ENCODE peak calls at places on chromosomes 6 and 20, in five cellular contexts. One of them, this sample, is unnamed.

GRCh38 chr6:128305228-128305627 is 215.2 kb downstream of the PTPRK start:
- DNase-seq in PC-3: peak; percentile 8
- DNase-seq in AG04450: no peak
- DNase-seq in mammary epithelial cell: no peak
- DNase-seq in breast epithelium: no peak
- DNase-seq in this sample: no peak

GRCh38 chr6:112781236-112781635 is 434.1 kb downstream of the RFPL4B start:
- DNase-seq in AG04450: no peak
- DNase-seq in PC-3: peak; percentile 17
- DNase-seq in breast epithelium: no peak
- DNase-seq in mammary epithelial cell: peak; percentile 14
- DNase-seq in this sample: no peak

GRCh38 chr20:57265649-57266250 is 691 bp downstream of the BMP7 start:
- DNase-seq in AG04450: no peak
- DNase-seq in breast epithelium: no peak
- DNase-seq in mammary epithelial cell: peak; percentile 28
- DNase-seq in PC-3: no peak
- DNase-seq in this sample: no peak

GRCh38 chr20:61220131-61220530 is 31.9 kb upstream of the CDH4 start:
- DNase-seq in mammary epithelial cell: peak; percentile 2
- DNase-seq in AG04450: no peak
- DNase-seq in PC-3: no peak
- DNase-seq in breast epithelium: no peak
- DNase-seq in this sample: no peak

GRCh38 chr6:41769376-41769775 is 10.3 kb downstream of the FRS3 start:
- DNase-seq in breast epithelium: no peak
- DNase-seq in mammary epithelial cell: no peak
- DNase-seq in PC-3: no peak
- DNase-seq in AG04450: no peak
- DNase-seq in this sample: no peak

GRCh38 chr20:6940052-6940451 is 172.6 kb downstream of the BMP2 start:
- DNase-seq in breast epithelium: no peak
- DNase-seq in PC-3: peak; percentile 63
- DNase-seq in AG04450: no peak
- DNase-seq in mammary epithelial cell: peak; percentile 1
- DNase-seq in this sample: no peak

GRCh38 chr6:169723200-169723909 is 945 bp downstream of the PHF10 start:
- DNase-seq in PC-3: peak; percentile 29
- DNase-seq in mammary epithelial cell: peak; percentile 47
- DNase-seq in AG04450: peak; percentile 24
- DNase-seq in breast epithelium: peak; percentile 80
- DNase-seq in this sample: peak; percentile 73

GRCh38 chr6:20146291-20146690 is 66.0 kb downstream of the MBOAT1 start:
- DNase-seq in PC-3: no peak
- DNase-seq in AG04450: no peak
- DNase-seq in breast epithelium: no peak
- DNase-seq in mammary epithelial cell: no peak
- DNase-seq in this sample: no peak

GRCh38 chr6:75893058-75893775 is 144.2 kb downstream of the MYO6 start:
- DNase-seq in breast epithelium: no peak
- DNase-seq in mammary epithelial cell: peak; percentile 36
- DNase-seq in AG04450: peak; percentile 60
- DNase-seq in PC-3: peak; percentile 78
- DNase-seq in this sample: no peak

GRCh38 chr6:24330137-24330732 is 27.6 kb downstream of the DCDC2 start:
- DNase-seq in AG04450: no peak
- DNase-seq in PC-3: no peak
- DNase-seq in breast epithelium: no peak
- DNase-seq in mammary epithelial cell: peak; percentile 43
- DNase-seq in this sample: no peak

GRCh38 chr6:17928514-17929430 is 58.7 kb downstream of the KIF13A start:
- DNase-seq in AG04450: no peak
- DNase-seq in breast epithelium: no peak
- DNase-seq in mammary epithelial cell: peak; percentile 30
- DNase-seq in PC-3: peak; percentile 17
- DNase-seq in this sample: no peak

GRCh38 chr6:121522771-121523386 is 87.4 kb downstream of the GJA1 start:
- DNase-seq in PC-3: no peak
- DNase-seq in breast epithelium: no peak
- DNase-seq in mammary epithelial cell: no peak
- DNase-seq in AG04450: no peak
- DNase-seq in this sample: no peak

GRCh38 chr6:24524801-24525200 is 30.0 kb downstream of the ALDH5A1 start:
- DNase-seq in AG04450: peak; percentile 15
- DNase-seq in mammary epithelial cell: peak; percentile 33
- DNase-seq in breast epithelium: no peak
- DNase-seq in PC-3: peak; percentile 64
- DNase-seq in this sample: no peak

GRCh38 chr6:169847141-169847674 is 95.8 kb downstream of the ERMARD start:
- DNase-seq in mammary epithelial cell: no peak
- DNase-seq in AG04450: no peak
- DNase-seq in breast epithelium: peak; percentile 22
- DNase-seq in PC-3: no peak
- DNase-seq in this sample: no peak

GRCh38 chr6:138245751-138246150 is 27.5 kb upstream of the PBOV1 start:
- DNase-seq in breast epithelium: no peak
- DNase-seq in AG04450: no peak
- DNase-seq in PC-3: no peak
- DNase-seq in mammary epithelial cell: no peak
- DNase-seq in this sample: no peak

GRCh38 chr6:4085329-4085695 is 6.4 kb upstream of the FAM217A start:
- DNase-seq in PC-3: peak; percentile 68
- DNase-seq in breast epithelium: no peak
- DNase-seq in AG04450: no peak
- DNase-seq in mammary epithelial cell: peak; percentile 24
- DNase-seq in this sample: no peak

GRCh38 chr20:19934792-19935491 is 82.2 kb upstream of the NAA20 start:
- DNase-seq in PC-3: peak; percentile 27
- DNase-seq in breast epithelium: peak; percentile 76
- DNase-seq in mammary epithelial cell: peak; percentile 88
- DNase-seq in AG04450: no peak
- DNase-seq in this sample: peak; percentile 63

GRCh38 chr6:166515072-166515810 is 71.2 kb downstream of the RAMACL start:
- DNase-seq in breast epithelium: no peak
- DNase-seq in PC-3: peak; percentile 88
- DNase-seq in AG04450: peak; percentile 61
- DNase-seq in mammary epithelial cell: peak; percentile 80
- DNase-seq in this sample: no peak

GRCh38 chr6:145643760-145644159 is 91.6 kb downstream of the EPM2A start:
- DNase-seq in mammary epithelial cell: no peak
- DNase-seq in breast epithelium: no peak
- DNase-seq in PC-3: no peak
- DNase-seq in AG04450: no peak
- DNase-seq in this sample: no peak

DNA sequence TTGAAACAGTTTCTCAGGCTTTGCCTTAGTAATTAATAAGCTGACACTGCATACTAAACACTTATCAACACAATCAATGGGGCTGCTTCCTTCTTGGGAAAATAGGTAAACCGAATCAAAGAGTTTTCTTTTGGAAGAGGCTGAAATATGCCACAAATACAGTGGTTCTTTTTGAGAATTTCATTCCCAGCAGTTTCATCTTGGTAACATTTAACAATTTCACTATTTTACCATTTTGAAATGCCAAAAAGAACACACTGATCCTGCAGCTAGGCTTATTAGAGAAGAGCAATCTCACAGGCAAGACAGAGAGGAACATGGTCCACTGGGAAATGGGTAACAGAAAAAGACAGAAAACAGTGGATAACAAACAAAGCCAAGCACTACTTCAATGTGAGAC is 2.6 kb downstream of the CNR1 start:
- DNase-seq in PC-3: no peak
- DNase-seq in mammary epithelial cell: no peak
- DNase-seq in AG04450: no peak
- DNase-seq in breast epithelium: no peak
- DNase-seq in this sample: no peak
- H3K4me3 ChIP-seq in PC-3: no peak overlapping the region
- H3K4me3 ChIP-seq in mammary epithelial cell: no peak overlapping the region
- H3K4me3 ChIP-seq in AG04450: no peak overlapping the region
- H3K4me3 ChIP-seq in breast epithelium: peak overlapping the region; percentile 8
- H3K4me3 ChIP-seq in this sample: no peak overlapping the region

GRCh38 chr6:150128425-150128824 is 14.4 kb upstream of the PPP1R14C start:
- DNase-seq in mammary epithelial cell: no peak
- DNase-seq in PC-3: no peak
- DNase-seq in breast epithelium: no peak
- DNase-seq in AG04450: no peak
- DNase-seq in this sample: no peak
- H3K27ac ChIP-seq in mammary epithelial cell: no peak overlapping the region
- H3K27ac ChIP-seq in PC-3: no peak overlapping the region
- H3K27ac ChIP-seq in breast epithelium: no peak overlapping the region
- H3K27ac ChIP-seq in AG04450: no peak overlapping the region
- H3K27ac ChIP-seq in this sample: no peak overlapping the region

GRCh38 chr6:37221585-37222124 is 35.9 kb upstream of the TBC1D22B start:
- DNase-seq in AG04450: no peak
- DNase-seq in PC-3: no peak
- DNase-seq in breast epithelium: no peak
- DNase-seq in mammary epithelial cell: no peak
- DNase-seq in this sample: no peak

GRCh38 chr6:37222992-37223391 is 34.6 kb upstream of the TBC1D22B start:
- DNase-seq in mammary epithelial cell: no peak
- DNase-seq in breast epithelium: no peak
- DNase-seq in AG04450: no peak
- DNase-seq in PC-3: no peak
- DNase-seq in this sample: no peak

GRCh38 chr6:37218501-37218900 is 39.1 kb upstream of the TBC1D22B start:
- DNase-seq in PC-3: no peak
- DNase-seq in AG04450: no peak
- DNase-seq in mammary epithelial cell: no peak
- DNase-seq in breast epithelium: no peak
- DNase-seq in this sample: no peak

GRCh38 chr6:37225350-37226169 is 32.0 kb upstream of the TBC1D22B start:
- DNase-seq in AG04450: no peak
- DNase-seq in mammary epithelial cell: no peak
- DNase-seq in PC-3: no peak
- DNase-seq in breast epithelium: no peak
- DNase-seq in this sample: no peak

DNA sequence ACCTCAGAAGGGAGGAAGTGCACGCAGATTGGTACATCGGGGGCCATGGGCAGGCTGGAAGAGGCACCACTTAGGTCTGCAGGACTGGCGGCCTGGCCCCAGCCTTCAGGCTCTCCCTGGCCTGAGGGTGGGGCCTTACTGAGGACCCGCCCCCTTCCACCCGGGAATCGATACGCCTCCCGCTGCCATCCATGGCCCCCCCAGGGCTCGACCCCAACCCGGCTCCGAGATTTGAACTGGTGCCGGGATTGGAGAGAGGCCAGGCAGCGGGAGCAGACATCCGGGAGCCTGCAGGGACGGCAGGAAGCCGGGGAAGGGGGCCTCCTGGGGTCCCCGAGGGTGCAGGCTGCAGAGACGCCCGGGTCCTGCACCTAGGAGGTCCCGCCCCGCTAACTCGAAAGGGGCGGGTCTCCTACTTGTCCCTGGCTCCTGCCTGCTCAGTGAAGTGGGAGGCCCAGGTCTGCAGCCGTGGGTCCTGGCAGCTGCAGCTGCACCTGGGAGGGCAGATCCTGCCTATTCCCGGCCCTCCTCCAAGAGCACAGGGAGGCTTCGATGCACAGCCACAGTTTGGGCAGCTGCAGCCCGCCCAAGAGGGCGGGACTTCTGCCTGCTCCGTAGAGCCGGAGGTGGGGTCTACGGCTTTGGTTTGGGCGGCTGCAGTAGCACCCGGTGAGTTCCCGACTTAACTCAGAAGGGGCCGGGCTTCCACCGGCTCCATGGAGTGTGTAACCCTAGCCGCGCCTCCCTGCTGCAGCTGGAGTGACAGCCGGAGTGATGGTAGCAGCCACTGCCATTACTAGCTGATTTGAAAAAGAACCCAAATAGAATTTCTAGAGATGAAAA is 35.2 kb upstream of the TBC1D22B start:
- DNase-seq in AG04450: no peak
- DNase-seq in mammary epithelial cell: peak; percentile 93
- DNase-seq in breast epithelium: peak; percentile 64
- DNase-seq in PC-3: peak; percentile 95
- DNase-seq in this sample: peak; percentile 84
- H3K4me3 ChIP-seq in AG04450: peak overlapping the region; percentile 60
- H3K4me3 ChIP-seq in mammary epithelial cell: peak overlapping the region; percentile 48
- H3K4me3 ChIP-seq in breast epithelium: peak overlapping the region; percentile 68
- H3K4me3 ChIP-seq in PC-3: peak overlapping the region; percentile 71
- H3K4me3 ChIP-seq in this sample: peak overlapping the region; percentile 51

GRCh38 chr20:63658749-63659187 is 656 bp downstream of the RTEL1 start:
- DNase-seq in PC-3: no peak
- DNase-seq in breast epithelium: no peak
- DNase-seq in AG04450: no peak
- DNase-seq in mammary epithelial cell: no peak
- DNase-seq in this sample: no peak

GRCh38 chr20:63657937-63658748 is at the start of gene RTEL1:
- DNase-seq in mammary epithelial cell: peak; percentile 91
- DNase-seq in PC-3: peak; percentile 93
- DNase-seq in breast epithelium: peak; percentile 91
- DNase-seq in AG04450: peak; percentile 74
- DNase-seq in this sample: peak; percentile 88

GRCh38 chr20:63659370-63659769 is 1.3 kb downstream of the RTEL1 start:
- DNase-seq in breast epithelium: no peak
- DNase-seq in AG04450: no peak
- DNase-seq in mammary epithelial cell: peak; percentile 21
- DNase-seq in PC-3: peak; percentile 12
- DNase-seq in this sample: no peak

GRCh38 chr20:63656451-63656850 is 1.7 kb upstream of the RTEL1 start:
- DNase-seq in AG04450: no peak
- DNase-seq in mammary epithelial cell: no peak
- DNase-seq in breast epithelium: no peak
- DNase-seq in PC-3: no peak
- DNase-seq in this sample: no peak

GRCh38 chr20:63657260-63657936 is 714 bp upstream of the RTEL1 start:
- DNase-seq in mammary epithelial cell: no peak
- DNase-seq in AG04450: no peak
- DNase-seq in PC-3: no peak
- DNase-seq in breast epithelium: no peak
- DNase-seq in this sample: no peak
- H3K27ac ChIP-seq in mammary epithelial cell: no peak overlapping the region
- H3K27ac ChIP-seq in AG04450: peak overlapping the region; percentile 81
- H3K27ac ChIP-seq in PC-3: no peak overlapping the region
- H3K27ac ChIP-seq in breast epithelium: peak overlapping the region; percentile 82
- H3K27ac ChIP-seq in this sample: peak overlapping the region; percentile 86

GRCh38 chr6:39642300-39642699 is 82.9 kb downstream of the KIF6 start:
- DNase-seq in mammary epithelial cell: no peak
- DNase-seq in AG04450: no peak
- DNase-seq in breast epithelium: no peak
- DNase-seq in PC-3: no peak
- DNase-seq in this sample: no peak

GRCh38 chr6:39646751-39647420 is 78.3 kb downstream of the KIF6 start:
- DNase-seq in PC-3: no peak
- DNase-seq in AG04450: no peak
- DNase-seq in mammary epithelial cell: no peak
- DNase-seq in breast epithelium: no peak
- DNase-seq in this sample: no peak
- H3K4me3 ChIP-seq in PC-3: no peak overlapping the region
- H3K4me3 ChIP-seq in AG04450: no peak overlapping the region
- H3K4me3 ChIP-seq in mammary epithelial cell: no peak overlapping the region
- H3K4me3 ChIP-seq in breast epithelium: no peak overlapping the region
- H3K4me3 ChIP-seq in this sample: no peak overlapping the region

This sample was measured in prostate gland.